ENCODE peak calls at places on chromosome 21, in nine cellular contexts. One of them, this sample, is unnamed.

GRCh38 chr21:25790122-25790951 is 55.6 kb downstream of the GABPA start:
- DNase-seq in CD4-positive, alpha-beta T cell: no peak
- DNase-seq in progenitor cell of endocrine pancreas: no peak
- DNase-seq in GM20000: peak
- DNase-seq in T-helper 1 cell: peak
- DNase-seq in CD8-positive, alpha-beta T cell: no peak
- DNase-seq in activated T-cell treated with anti-CD3 and anti-CD28 coated beads for 1 hour: no peak
- DNase-seq in caudate nucleus: peak
- DNase-seq in HTR-8/SVneo: peak
- DNase-seq in this sample: no peak

GRCh38 chr21:34801519-34802132 is 132.8 kb downstream of the CLIC6 start:
- DNase-seq in progenitor cell of endocrine pancreas: no peak
- DNase-seq in caudate nucleus: no peak
- DNase-seq in GM20000: peak
- DNase-seq in CD8-positive, alpha-beta T cell: no peak
- DNase-seq in HTR-8/SVneo: peak
- DNase-seq in CD4-positive, alpha-beta T cell: no peak
- DNase-seq in T-helper 1 cell: peak
- DNase-seq in activated T-cell treated with anti-CD3 and anti-CD28 coated beads for 1 hour: no peak
- DNase-seq in this sample: peak

GRCh38 chr21:25487046-25487594 is 120.2 kb downstream of the MRPL39 start:
- DNase-seq in activated T-cell treated with anti-CD3 and anti-CD28 coated beads for 1 hour: no peak
- DNase-seq in HTR-8/SVneo: no peak
- DNase-seq in GM20000: no peak
- DNase-seq in CD8-positive, alpha-beta T cell: no peak
- DNase-seq in caudate nucleus: no peak
- DNase-seq in T-helper 1 cell: peak
- DNase-seq in progenitor cell of endocrine pancreas: no peak
- DNase-seq in CD4-positive, alpha-beta T cell: no peak
- DNase-seq in this sample: no peak

GRCh38 chr21:29181799-29182470 is 51.5 kb downstream of the MAP3K7CL start:
- DNase-seq in progenitor cell of endocrine pancreas: no peak
- DNase-seq in activated T-cell treated with anti-CD3 and anti-CD28 coated beads for 1 hour: no peak
- DNase-seq in HTR-8/SVneo: peak
- DNase-seq in T-helper 1 cell: peak
- DNase-seq in CD8-positive, alpha-beta T cell: no peak
- DNase-seq in CD4-positive, alpha-beta T cell: no peak
- DNase-seq in caudate nucleus: no peak
- DNase-seq in GM20000: peak
- DNase-seq in this sample: peak

GRCh38 chr21:20739421-20739820 is 258.8 kb upstream of the NCAM2 start:
- DNase-seq in GM20000: no peak
- DNase-seq in HTR-8/SVneo: no peak
- DNase-seq in CD8-positive, alpha-beta T cell: no peak
- DNase-seq in caudate nucleus: no peak
- DNase-seq in progenitor cell of endocrine pancreas: no peak
- DNase-seq in CD4-positive, alpha-beta T cell: no peak
- DNase-seq in T-helper 1 cell: no peak
- DNase-seq in activated T-cell treated with anti-CD3 and anti-CD28 coated beads for 1 hour: no peak
- DNase-seq in this sample: peak

GRCh38 chr21:39006653-39007417 is 176.4 kb downstream of the PSMG1 start:
- DNase-seq in progenitor cell of endocrine pancreas: no peak
- DNase-seq in CD8-positive, alpha-beta T cell: no peak
- DNase-seq in T-helper 1 cell: no peak
- DNase-seq in activated T-cell treated with anti-CD3 and anti-CD28 coated beads for 1 hour: no peak
- DNase-seq in HTR-8/SVneo: no peak
- DNase-seq in GM20000: no peak
- DNase-seq in CD4-positive, alpha-beta T cell: no peak
- DNase-seq in caudate nucleus: no peak
- DNase-seq in this sample: no peak

GRCh38 chr21:29656504-29657227 is 283.1 kb downstream of the GRIK1 start:
- DNase-seq in progenitor cell of endocrine pancreas: no peak
- DNase-seq in activated T-cell treated with anti-CD3 and anti-CD28 coated beads for 1 hour: no peak
- DNase-seq in HTR-8/SVneo: peak
- DNase-seq in GM20000: no peak
- DNase-seq in CD8-positive, alpha-beta T cell: no peak
- DNase-seq in T-helper 1 cell: peak
- DNase-seq in caudate nucleus: no peak
- DNase-seq in CD4-positive, alpha-beta T cell: no peak
- DNase-seq in this sample: no peak

GRCh38 chr21:41947596-41948403 is 6.0 kb downstream of the C2CD2 start:
- DNase-seq in caudate nucleus: peak
- DNase-seq in GM20000: no peak
- DNase-seq in CD4-positive, alpha-beta T cell: no peak
- DNase-seq in CD8-positive, alpha-beta T cell: no peak
- DNase-seq in activated T-cell treated with anti-CD3 and anti-CD28 coated beads for 1 hour: no peak
- DNase-seq in T-helper 1 cell: no peak
- DNase-seq in HTR-8/SVneo: no peak
- DNase-seq in progenitor cell of endocrine pancreas: no peak
- DNase-seq in this sample: no peak

GRCh38 chr21:26847951-26848350 is 2.7 kb upstream of the ADAMTS1 start:
- DNase-seq in T-helper 1 cell: no peak
- DNase-seq in GM20000: no peak
- DNase-seq in caudate nucleus: no peak
- DNase-seq in HTR-8/SVneo: no peak
- DNase-seq in CD8-positive, alpha-beta T cell: no peak
- DNase-seq in progenitor cell of endocrine pancreas: no peak
- DNase-seq in activated T-cell treated with anti-CD3 and anti-CD28 coated beads for 1 hour: no peak
- DNase-seq in CD4-positive, alpha-beta T cell: no peak
- DNase-seq in this sample: no peak

GRCh38 chr21:39911792-39912191 is 44.6 kb downstream of the PCP4 start:
- DNase-seq in GM20000: no peak
- DNase-seq in T-helper 1 cell: no peak
- DNase-seq in activated T-cell treated with anti-CD3 and anti-CD28 coated beads for 1 hour: no peak
- DNase-seq in caudate nucleus: no peak
- DNase-seq in CD4-positive, alpha-beta T cell: no peak
- DNase-seq in HTR-8/SVneo: no peak
- DNase-seq in progenitor cell of endocrine pancreas: no peak
- DNase-seq in CD8-positive, alpha-beta T cell: no peak
- DNase-seq in this sample: no peak

GRCh38 chr21:29104239-29104708 is 26.2 kb upstream of the MAP3K7CL start:
- DNase-seq in caudate nucleus: no peak
- DNase-seq in HTR-8/SVneo: no peak
- DNase-seq in T-helper 1 cell: no peak
- DNase-seq in CD4-positive, alpha-beta T cell: no peak
- DNase-seq in GM20000: peak
- DNase-seq in activated T-cell treated with anti-CD3 and anti-CD28 coated beads for 1 hour: no peak
- DNase-seq in CD8-positive, alpha-beta T cell: no peak
- DNase-seq in progenitor cell of endocrine pancreas: no peak
- DNase-seq in this sample: no peak

GRCh38 chr21:34807881-34808568 is 139.2 kb downstream of the CLIC6 start:
- DNase-seq in CD4-positive, alpha-beta T cell: peak
- DNase-seq in HTR-8/SVneo: peak
- DNase-seq in GM20000: no peak
- DNase-seq in activated T-cell treated with anti-CD3 and anti-CD28 coated beads for 1 hour: peak
- DNase-seq in T-helper 1 cell: peak
- DNase-seq in CD8-positive, alpha-beta T cell: peak
- DNase-seq in progenitor cell of endocrine pancreas: no peak
- DNase-seq in caudate nucleus: no peak
- DNase-seq in this sample: no peak

GRCh38 chr21:20882462-20883415 is 115.5 kb upstream of the NCAM2 start:
- DNase-seq in CD8-positive, alpha-beta T cell: no peak
- DNase-seq in T-helper 1 cell: no peak
- DNase-seq in caudate nucleus: no peak
- DNase-seq in CD4-positive, alpha-beta T cell: no peak
- DNase-seq in activated T-cell treated with anti-CD3 and anti-CD28 coated beads for 1 hour: no peak
- DNase-seq in progenitor cell of endocrine pancreas: peak
- DNase-seq in HTR-8/SVneo: peak
- DNase-seq in GM20000: no peak
- DNase-seq in this sample: peak

GRCh38 chr21:32779983-32780382 is 8.4 kb upstream of the PAXBP1 start:
- DNase-seq in HTR-8/SVneo: no peak
- DNase-seq in T-helper 1 cell: no peak
- DNase-seq in progenitor cell of endocrine pancreas: no peak
- DNase-seq in GM20000: no peak
- DNase-seq in activated T-cell treated with anti-CD3 and anti-CD28 coated beads for 1 hour: no peak
- DNase-seq in caudate nucleus: no peak
- DNase-seq in CD4-positive, alpha-beta T cell: no peak
- DNase-seq in CD8-positive, alpha-beta T cell: no peak
- DNase-seq in this sample: no peak